ENCODE peak calls at places on chromosomes 1 and 21, in five cellular contexts. G is CD4-positive, alpha-beta T cell; K is cardiac muscle cell; Y is right lobe of liver; T is substantia nigra. R is an unnamed sample.

GRCh38 chr1:178686407-178686806 is 38.6 kb upstream of the RALGPS2 start:
- DNase-seq in G (no peak), K (no peak), Y (no peak), T (no peak), R (no peak)

GRCh38 chr1:228416217-228416971 is at the start of gene TRIM17:
- DNase-seq in G (peak; percentile 29), K (peak; percentile 82), Y (no peak), T (no peak), R (no peak)

GRCh38 chr1:108719654-108720435 is 7.1 kb downstream of the FNDC7 start:
- DNase-seq in G (no peak), K (no peak), Y (no peak), T (no peak), R (no peak)

GRCh38 chr21:34844033-34844923 is 175.5 kb downstream of the CLIC6 start:
- DNase-seq in G (no peak), K (no peak), Y (peak; percentile 54), T (no peak), R (no peak)

GRCh38 chr1:66405046-66405445 is 128.9 kb upstream of the SGIP1 start:
- DNase-seq in G (no peak), K (no peak), Y (no peak), T (no peak), R (no peak)

GRCh38 chr1:7172804-7173203 is 387.6 kb downstream of the CAMTA1 start:
- DNase-seq in G (no peak), K (no peak), Y (no peak), T (no peak), R (no peak)

GRCh38 chr1:58549231-58549958 is 2.9 kb upstream of the OMA1 start:
- DNase-seq in G (no peak), K (no peak), Y (no peak), T (no peak), R (no peak)

GRCh38 chr1:230170610-230171009 is 103.6 kb downstream of the GALNT2 start:
- DNase-seq in G (no peak), K (no peak), Y (no peak), T (no peak), R (no peak)

GRCh38 chr1:147912553-147912952 is 10.0 kb downstream of the GJA8 start:
- DNase-seq in G (no peak), K (no peak), Y (no peak), T (no peak), R (no peak)

GRCh38 chr1:164660415-164661174 is 101.6 kb downstream of the PBX1 start:
- DNase-seq in G (no peak), K (no peak), Y (no peak), T (no peak), R (no peak)

GRCh38 chr1:71787699-71788098 is 494.6 kb downstream of the NEGR1 start:
- DNase-seq in G (no peak), K (no peak), Y (no peak), T (no peak), R (no peak)

GRCh38 chr21:28018741-28019669 is 973.7 kb downstream of the LTN1 start:
- DNase-seq in G (no peak), K (peak; percentile 20), Y (peak; percentile 19), T (peak; percentile 75), R (peak; percentile 68)

GRCh38 chr1:222021124-222021523 is 279.2 kb upstream of the DUSP10 start:
- DNase-seq in G (no peak), K (no peak), Y (no peak), T (no peak), R (no peak)

GRCh38 chr1:26350701-26351590 is 3.0 kb downstream of the CRYBG2 start:
- DNase-seq in G (no peak), K (no peak), Y (peak; percentile 46), T (no peak), R (no peak)

GRCh38 chr1:109615879-109616278 is 3.5 kb downstream of the GNAT2 start:
- DNase-seq in G (no peak), K (no peak), Y (no peak), T (no peak), R (no peak)

GRCh38 chr1:165344198-165344597 is 12.3 kb downstream of the LMX1A start:
- DNase-seq in G (no peak), K (no peak), Y (no peak), T (no peak), R (no peak)

GRCh38 chr1:205493241-205494085 is 11.0 kb upstream of the CDK18 start:
- DNase-seq in G (no peak), K (no peak), Y (no peak), T (no peak), R (no peak)

GRCh38 chr1:192159769-192160168 is 1.5 kb downstream of the RGS18 start:
- DNase-seq in G (no peak), K (no peak), Y (no peak), T (no peak), R (no peak)

GRCh38 chr1:117654485-117655219 is 48.8 kb downstream of the TENT5C start:
- DNase-seq in G (no peak), K (no peak), Y (no peak), T (no peak), R (no peak)

GRCh38 chr1:24586119-24586518 is 30.2 kb downstream of the NCMAP start:
- DNase-seq in G (no peak), K (no peak), Y (no peak), T (no peak), R (no peak)

GRCh38 chr1:185363205-185363604 is 46.2 kb upstream of the IVNS1ABP start:
- DNase-seq in G (no peak), K (no peak), Y (no peak), T (no peak), R (no peak)

GRCh38 chr1:192807968-192808587 is 761 bp upstream of the RGS2 start:
- DNase-seq in G (no peak), K (no peak), Y (no peak), T (no peak), R (no peak)

GRCh38 chr1:8702848-8703810 is 114.3 kb downstream of the RERE start:
- DNase-seq in G (peak; percentile 17), K (peak; percentile 96), Y (peak; percentile 94), T (peak; percentile 90), R (peak; percentile 75)

GRCh38 chr1:27166351-27166802 is 11.5 kb upstream of the SLC9A1 start:
- DNase-seq in G (no peak), K (no peak), Y (no peak), T (no peak), R (no peak)

GRCh38 chr1:13605159-13605558 is 21.5 kb downstream of the PDPN start:
- DNase-seq in G (no peak), K (no peak), Y (no peak), T (no peak), R (no peak)

GRCh38 chr1:206703647-206704046 is 18.9 kb downstream of the MAPKAPK2 start:
- DNase-seq in G (peak; percentile 32), K (no peak), Y (no peak), T (no peak), R (no peak)

GRCh38 chr1:156102634-156103511 is 11.6 kb upstream of the LMNA start:
- DNase-seq in G (no peak), K (no peak), Y (no peak), T (no peak), R (no peak)

GRCh38 chr1:88462481-88463261 is 221.4 kb upstream of the PKN2 start:
- DNase-seq in G (no peak), K (peak; percentile 76), Y (peak; percentile 38), T (peak; percentile 62), R (peak; percentile 62)

GRCh38 chr1:114618606-114619005 is 37.2 kb upstream of the BCAS2 start:
- DNase-seq in G (no peak), K (no peak), Y (no peak), T (no peak), R (no peak)

GRCh38 chr1:185338719-185339622 is 21.9 kb upstream of the IVNS1ABP start:
- DNase-seq in G (peak; percentile 26), K (no peak), Y (peak; percentile 31), T (peak; percentile 25), R (no peak)

GRCh38 chr1:205678286-205679111 is 1.8 kb downstream of the SLC45A3 start:
- DNase-seq in G (no peak), K (peak; percentile 36), Y (peak; percentile 46), T (no peak), R (no peak)

GRCh38 chr1:164510435-164510834 is 48.5 kb upstream of the PBX1 start:
- DNase-seq in G (no peak), K (no peak), Y (no peak), T (no peak), R (no peak)

DNA sequence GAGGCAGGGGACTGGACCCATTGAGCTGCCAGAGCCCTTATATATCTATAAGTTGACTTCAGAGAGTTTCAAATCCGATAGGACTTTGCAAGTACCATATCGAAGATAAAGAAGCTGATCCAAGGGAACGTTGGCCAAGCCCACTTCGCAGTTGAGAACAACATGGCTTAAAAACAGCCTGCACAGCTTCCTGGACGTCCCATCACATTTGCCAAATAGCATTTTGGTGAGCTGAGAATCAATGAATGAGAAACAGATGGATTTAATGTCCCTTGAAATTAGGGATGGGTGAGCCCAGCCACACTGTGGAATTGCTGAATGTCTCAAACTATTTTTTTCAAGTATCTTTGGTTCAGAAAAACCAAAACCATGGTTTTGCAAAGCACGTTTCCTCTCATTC is 64.8 kb downstream of the KCNJ15 start:
- DNase-seq in G (no peak), K (no peak), Y (no peak), T (no peak), R (no peak)
- H3K27ac ChIP-seq in G (no peak overlapping the region), K (no peak overlapping the region), Y (no peak overlapping the region), T (no peak overlapping the region), R (no peak overlapping the region)

GRCh38 chr1:182777386-182777785 is 12.2 kb upstream of the NPL start:
- DNase-seq in G (no peak), K (no peak), Y (no peak), T (no peak), R (no peak)
- H3K27ac ChIP-seq in G (no peak overlapping the region), K (no peak overlapping the region), Y (no peak overlapping the region), T (no peak overlapping the region), R (no peak overlapping the region)

GRCh38 chr1:21866629-21867009 is 54.6 kb downstream of the LDLRAD2 start:
- DNase-seq in G (no peak), K (no peak), Y (no peak), T (no peak), R (no peak)
- H3K27ac ChIP-seq in G (no peak overlapping the region), K (no peak overlapping the region), Y (no peak overlapping the region), T (no peak overlapping the region), R (no peak overlapping the region)

GRCh38 chr1:38558055-38558454 is 301.5 kb downstream of the RRAGC start:
- DNase-seq in G (no peak), K (no peak), Y (no peak), T (no peak), R (no peak)
- H3K27ac ChIP-seq in G (no peak overlapping the region), K (no peak overlapping the region), Y (no peak overlapping the region), T (no peak overlapping the region), R (no peak overlapping the region)

GRCh38 chr1:19559641-19560040 is 74.3 kb upstream of the CAPZB start:
- DNase-seq in G (no peak), K (no peak), Y (no peak), T (no peak), R (no peak)

GRCh38 chr1:19560480-19560879 is 75.1 kb upstream of the CAPZB start:
- DNase-seq in G (no peak), K (no peak), Y (no peak), T (no peak), R (no peak)

GRCh38 chr1:19563336-19564097 is 78.2 kb upstream of the CAPZB start:
- DNase-seq in G (no peak), K (no peak), Y (no peak), T (no peak), R (no peak)

GRCh38 chr1:19569786-19570185 is 74.3 kb upstream of the NBL1 start:
- DNase-seq in G (no peak), K (no peak), Y (no peak), T (no peak), R (no peak)

GRCh38 chr1:19564366-19564765 is 79.0 kb upstream of the CAPZB start:
- DNase-seq in G (no peak), K (no peak), Y (no peak), T (no peak), R (no peak)
- H3K27ac ChIP-seq in G (no peak overlapping the region), K (no peak overlapping the region), Y (no peak overlapping the region), T (no peak overlapping the region), R (peak overlapping the region; percentile 13)

GRCh38 chr1:51188230-51188629 is 47.8 kb upstream of the RNF11 start:
- DNase-seq in G (no peak), K (no peak), Y (no peak), T (no peak), R (no peak)
- H3K27ac ChIP-seq in G (no peak overlapping the region), K (no peak overlapping the region), Y (no peak overlapping the region), T (no peak overlapping the region), R (no peak overlapping the region)